ENCODE peak calls at places on chromosomes 1 and 21, in five cellular contexts. H is NT2/D1, E is GM12878, B is H1, Z is HepG2. T is an unnamed sample.

GRCh38 chr1:3821934-3822307 is 25.6 kb upstream of the LRRC47 start:
- DNase-seq in H (no peak), E (no peak), B (no peak), Z (no peak), T (no peak)

GRCh38 chr1:157073944-157074685 is 25.5 kb downstream of the ETV3L start:
- DNase-seq in H (no peak), E (no peak), B (peak; percentile 84), Z (peak; percentile 73), T (peak; percentile 82)

GRCh38 chr1:64183985-64184440 is 19.4 kb upstream of the UBE2U start:
- DNase-seq in H (no peak), E (no peak), B (no peak), Z (no peak), T (no peak)

GRCh38 chr21:46551636-46552241 is 53.1 kb downstream of the S100B start:
- DNase-seq in H (no peak), E (no peak), B (peak; percentile 44), Z (no peak), T (no peak)

GRCh38 chr1:235721982-235722381 is 72.4 kb upstream of the GNG4 start:
- DNase-seq in H (no peak), E (no peak), B (no peak), Z (no peak), T (no peak)

GRCh38 chr1:185767721-185768120 is 33.5 kb downstream of the HMCN1 start:
- DNase-seq in H (no peak), E (no peak), B (no peak), Z (no peak), T (no peak)

GRCh38 chr1:7403265-7404045 is 367.6 kb upstream of the VAMP3 start:
- DNase-seq in H (no peak), E (peak; percentile 59), B (peak; percentile 28), Z (no peak), T (no peak)

GRCh38 chr1:183806086-183806485 is 1.2 kb downstream of the RGL1 start:
- DNase-seq in H (no peak), E (no peak), B (no peak), Z (no peak), T (no peak)

GRCh38 chr1:16286122-16286521 is 49.1 kb upstream of the CPLANE2 start:
- DNase-seq in H (no peak), E (no peak), B (no peak), Z (no peak), T (no peak)

GRCh38 chr21:33212159-33212851 is 17.4 kb upstream of the IFNAR2 start:
- DNase-seq in H (no peak), E (no peak), B (no peak), Z (no peak), T (no peak)

GRCh38 chr1:109499081-109499480 is 5.2 kb downstream of the CYB561D1 start:
- DNase-seq in H (no peak), E (no peak), B (no peak), Z (no peak), T (no peak)

GRCh38 chr1:63607322-63607721 is 14.1 kb downstream of the PGM1 start:
- DNase-seq in H (no peak), E (no peak), B (no peak), Z (no peak), T (no peak)

GRCh38 chr1:41742219-41742618 is 176.5 kb downstream of the HIVEP3 start:
- DNase-seq in H (no peak), E (no peak), B (no peak), Z (no peak), T (no peak)

GRCh38 chr1:69126761-69127160 is 441.0 kb upstream of the LRRC7 start:
- DNase-seq in H (no peak), E (no peak), B (no peak), Z (no peak), T (no peak)

GRCh38 chr1:153783233-153784190 is 8.3 kb downstream of the SLC27A3 start:
- DNase-seq in H (peak; percentile 97), E (peak; percentile 67), B (peak; percentile 97), Z (peak; percentile 71), T (peak; percentile 99)

GRCh38 chr1:46019348-46019747 is 113.1 kb downstream of the PIK3R3 start:
- DNase-seq in H (no peak), E (no peak), B (no peak), Z (no peak), T (no peak)

GRCh38 chr1:25099343-25099951 is 132.9 kb downstream of the SYF2 start:
- DNase-seq in H (no peak), E (no peak), B (no peak), Z (peak; percentile 13), T (no peak)

GRCh38 chr1:42302034-42302433 is 33.0 kb downstream of the FOXJ3 start:
- DNase-seq in H (no peak), E (no peak), B (no peak), Z (no peak), T (no peak)

GRCh38 chr1:156491151-156491949 is 9.2 kb downstream of the MEF2D start:
- DNase-seq in H (no peak), E (no peak), B (no peak), Z (no peak), T (no peak)

GRCh38 chr1:56061824-56062223 is 517.5 kb downstream of the PLPP3 start:
- DNase-seq in H (no peak), E (peak; percentile 25), B (no peak), Z (no peak), T (no peak)

GRCh38 chr1:229993060-229993459 is 74.0 kb upstream of the GALNT2 start:
- DNase-seq in H (no peak), E (peak; percentile 8), B (no peak), Z (no peak), T (no peak)

GRCh38 chr1:156510709-156511108 is 10.1 kb upstream of the MEF2D start:
- DNase-seq in H (no peak), E (no peak), B (no peak), Z (no peak), T (no peak)

GRCh38 chr1:89363638-89364536 is at the start of gene GBP6:
- DNase-seq in H (no peak), E (no peak), B (peak; percentile 48), Z (no peak), T (no peak)

GRCh38 chr1:219279017-219279770 is 105.5 kb downstream of the LYPLAL1 start:
- DNase-seq in H (no peak), E (no peak), B (no peak), Z (peak; percentile 56), T (no peak)

GRCh38 chr1:66356605-66357004 is 177.3 kb upstream of the SGIP1 start:
- DNase-seq in H (no peak), E (no peak), B (no peak), Z (no peak), T (no peak)

GRCh38 chr1:99051611-99052283 is 47.1 kb upstream of the PLPPR5 start:
- DNase-seq in H (no peak), E (no peak), B (no peak), Z (no peak), T (no peak)

GRCh38 chr1:54795841-54796468 is 5.2 kb downstream of the TTC22 start:
- DNase-seq in H (no peak), E (no peak), B (no peak), Z (no peak), T (no peak)

GRCh38 chr21:36059823-36060158 is 535 bp downstream of the SETD4 start:
- DNase-seq in H (no peak), E (no peak), B (peak; percentile 70), Z (no peak), T (peak; percentile 57)

DNA sequence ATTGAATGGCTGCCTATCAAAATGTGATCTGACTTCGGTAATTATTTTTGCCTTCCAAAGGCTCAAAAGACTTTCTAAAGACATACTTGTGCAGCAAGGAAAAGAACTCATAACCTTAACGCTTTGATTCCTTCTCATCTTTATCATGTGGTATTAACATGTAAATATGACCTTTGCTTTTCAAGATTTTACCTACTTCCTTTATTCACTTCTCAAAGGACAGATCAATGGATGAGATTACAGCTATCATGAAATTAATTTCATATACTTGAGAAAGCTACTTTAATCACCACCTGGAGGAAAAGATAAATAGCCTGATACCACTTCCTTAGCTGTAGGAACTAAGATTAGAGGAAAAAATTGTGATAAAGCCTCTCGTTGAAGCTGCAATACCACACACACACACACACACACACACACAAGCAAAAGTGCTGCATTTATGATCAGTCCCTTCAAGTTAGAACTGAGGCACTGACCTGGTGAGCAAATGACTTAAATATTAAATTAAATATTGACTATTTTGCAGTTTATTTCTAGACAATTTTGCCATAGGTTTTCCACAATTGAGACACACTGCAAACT is 27.4 kb upstream of the DMRTB1 start:
- DNase-seq in H (no peak), E (no peak), B (no peak), Z (no peak), T (no peak)
- TF ChIP-seq SUZ12 in H (no peak), E (no peak), B (no peak), Z (no peak), T (no peak)

DNA sequence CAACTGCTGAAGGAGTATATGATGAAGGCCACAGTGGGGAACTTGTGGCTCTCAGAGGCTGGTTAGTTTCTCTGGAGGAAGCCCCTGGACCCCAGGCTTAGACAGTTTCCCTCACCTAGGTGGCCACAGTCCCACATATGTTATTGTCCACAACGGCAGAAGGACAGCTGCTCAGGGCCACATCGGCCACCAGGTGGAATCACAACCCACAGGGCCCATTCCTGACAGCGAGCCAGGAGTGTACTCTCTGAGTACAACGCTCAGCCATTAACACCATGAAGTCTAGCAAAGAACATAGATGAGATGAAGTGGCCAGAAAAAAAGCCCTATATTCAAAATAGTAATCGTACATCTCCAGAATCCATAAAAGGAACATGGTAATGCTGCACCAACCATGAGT is 383.1 kb downstream of the HHAT start:
- DNase-seq in H (no peak), E (no peak), B (no peak), Z (no peak), T (no peak)
- TF ChIP-seq SUZ12 in H (no peak), E (no peak), B (no peak), Z (no peak), T (no peak)

DNA sequence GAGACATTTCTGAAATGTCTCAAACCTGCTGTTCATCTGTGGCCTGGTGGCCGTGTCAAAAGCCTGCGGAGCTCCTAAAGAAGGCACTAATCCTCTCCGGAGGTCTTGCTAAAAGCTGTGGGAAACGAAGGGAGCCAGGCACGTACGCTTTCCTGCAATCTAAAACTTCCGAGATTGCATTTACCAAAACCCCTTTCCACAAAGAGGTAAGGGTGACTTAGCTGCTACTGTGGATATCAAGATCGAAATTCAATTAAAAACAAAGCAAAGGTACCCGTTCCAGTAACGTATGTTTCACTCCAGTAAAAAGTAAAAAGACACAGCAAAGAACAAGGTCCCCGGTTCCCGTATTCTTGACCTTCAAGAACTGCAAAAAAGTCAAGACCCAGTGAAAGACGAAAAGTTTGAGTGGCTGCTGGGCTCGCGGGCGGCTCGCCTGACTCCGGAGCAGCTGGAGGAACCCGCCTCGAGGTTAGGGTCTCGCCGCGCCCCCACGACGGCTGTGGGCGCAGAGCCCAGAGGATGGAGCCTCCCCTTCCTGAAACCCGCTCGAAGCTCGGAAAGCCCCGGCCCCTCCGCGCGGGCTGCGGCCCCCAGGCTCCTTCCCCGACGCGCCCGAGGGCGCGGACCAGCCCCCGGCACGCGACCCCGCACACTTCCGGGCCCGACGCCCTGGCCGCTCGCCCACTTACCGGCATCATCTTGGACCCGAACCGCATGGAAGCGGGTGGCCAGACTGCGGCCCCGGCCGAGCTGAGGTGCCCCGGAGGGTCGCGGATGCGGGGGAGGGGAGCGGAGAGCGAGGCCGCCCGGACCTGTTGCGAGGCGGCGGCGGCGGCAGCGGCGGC is 561 bp downstream of the TP53BP2 start:
- DNase-seq in H (peak; percentile 27), E (no peak), B (no peak), Z (peak; percentile 18), T (peak; percentile 44)
- TF ChIP-seq SUZ12 in H (no peak), E (no peak), B (no peak), Z (no peak), T (no peak)

DNA sequence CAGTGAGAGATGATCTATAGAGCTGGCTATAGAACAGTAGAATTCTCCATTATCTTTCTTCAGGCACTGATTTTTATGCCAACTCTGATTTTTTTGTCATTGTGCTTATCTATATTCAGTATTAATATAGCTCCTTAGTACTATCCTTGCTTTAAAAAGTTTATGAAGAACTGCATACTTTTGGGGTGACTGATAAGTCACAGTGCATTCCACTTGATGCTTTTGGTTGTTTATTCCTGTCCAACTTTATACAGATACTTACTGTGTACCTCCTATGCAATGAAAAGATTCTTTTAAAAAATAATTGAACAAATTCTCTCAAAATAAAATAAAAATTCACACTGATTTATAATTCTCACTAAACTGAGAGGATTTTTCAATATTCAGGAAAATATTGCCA is 71.6 kb downstream of the COL24A1 start:
- DNase-seq in H (no peak), E (no peak), B (no peak), Z (no peak), T (no peak)
- TF ChIP-seq SUZ12 in H (no peak), E (no peak), B (no peak), Z (no peak), T (no peak)

T was measured in HEK293T.